ENCODE peak calls at places on chromosomes 12 and 14, in four cellular contexts. R is sigmoid colon, T is left ventricle myocardium inferior, I is Karpas-422. O is an unnamed sample.

GRCh38 chr12:50400104-50400637 is 514 bp upstream of the LARP4 start:
- DNase-seq in R (no peak), T (no peak), I (peak; percentile 82), O (no peak)

GRCh38 chr12:78441737-78442453 is 422.7 kb upstream of the SYT1 start:
- DNase-seq in R (no peak), T (no peak), I (no peak), O (no peak)

GRCh38 chr14:92484132-92484823 is 29.3 kb upstream of the RIN3 start:
- DNase-seq in R (no peak), T (no peak), I (no peak), O (peak; percentile 34)

GRCh38 chr12:127822743-127823433 is 444.1 kb upstream of the TMEM132C start:
- DNase-seq in R (no peak), T (peak; percentile 29), I (no peak), O (no peak)

GRCh38 chr12:48932878-48933277 is 7.6 kb upstream of the FKBP11 start:
- DNase-seq in R (no peak), T (no peak), I (no peak), O (no peak)

GRCh38 chr12:40692617-40693502 is 621 bp downstream of the CNTN1 start:
- DNase-seq in R (peak; percentile 65), T (no peak), I (no peak), O (peak; percentile 55)

GRCh38 chr12:88946377-88946997 is 366.2 kb upstream of the KITLG start:
- DNase-seq in R (no peak), T (no peak), I (no peak), O (no peak)

GRCh38 chr12:14902465-14902864 is 16.8 kb upstream of the MGP start:
- DNase-seq in R (no peak), T (no peak), I (no peak), O (no peak)

GRCh38 chr12:57552692-57553321 is 3.0 kb downstream of the KIF5A start:
- DNase-seq in R (no peak), T (no peak), I (peak; percentile 55), O (no peak)

GRCh38 chr12:123897221-123897620 is 75.4 kb downstream of the CCDC92 start:
- DNase-seq in R (no peak), T (no peak), I (no peak), O (peak; percentile 54)

GRCh38 chr12:8026282-8026637 is 6.3 kb upstream of the FOXJ2 start:
- DNase-seq in R (no peak), T (no peak), I (no peak), O (no peak)

GRCh38 chr12:126967152-126967551 is 1299.8 kb upstream of the TMEM132C start:
- DNase-seq in R (no peak), T (no peak), I (no peak), O (no peak)

GRCh38 chr12:113422030-113422900 is at the start of gene SDSL:
- DNase-seq in R (peak; percentile 80), T (peak; percentile 42), I (peak; percentile 83), O (peak; percentile 87)

GRCh38 chr14:30138517-30138916 is 210.9 kb upstream of the PRKD1 start:
- DNase-seq in R (no peak), T (no peak), I (no peak), O (no peak)

GRCh38 chr12:125431516-125431915 is 366.3 kb downstream of the AACS start:
- DNase-seq in R (no peak), T (no peak), I (no peak), O (no peak)

GRCh38 chr14:100147181-100147631 is 12.2 kb downstream of the DEGS2 start:
- DNase-seq in R (no peak), T (no peak), I (peak; percentile 53), O (no peak)

GRCh38 chr12:22050078-22050477 is 4.1 kb downstream of the CMAS start:
- DNase-seq in R (no peak), T (no peak), I (no peak), O (no peak)

GRCh38 chr12:30450226-30450625 is 245.4 kb downstream of the IPO8 start:
- DNase-seq in R (no peak), T (no peak), I (no peak), O (no peak)

GRCh38 chr14:68843471-68844209 is 50.8 kb upstream of the ZFP36L1 start:
- DNase-seq in R (peak; percentile 93), T (peak; percentile 82), I (peak; percentile 91), O (no peak)

GRCh38 chr12:11565752-11566151 is 83.7 kb upstream of the ETV6 start:
- DNase-seq in R (no peak), T (no peak), I (no peak), O (no peak)

GRCh38 chr12:115468087-115468510 is 784.1 kb upstream of the TBX3 start:
- DNase-seq in R (no peak), T (no peak), I (no peak), O (no peak)

GRCh38 chr14:85853996-85854526 is 324.1 kb downstream of the FLRT2 start:
- DNase-seq in R (no peak), T (no peak), I (no peak), O (no peak)

GRCh38 chr14:24630087-24630871 is 3.7 kb downstream of the GZMB start:
- DNase-seq in R (no peak), T (no peak), I (no peak), O (no peak)

GRCh38 chr12:46218509-46219095 is 50.2 kb downstream of the SLC38A1 start:
- DNase-seq in R (no peak), T (no peak), I (no peak), O (no peak)

GRCh38 chr14:95025218-95025617 is 132.1 kb downstream of the DICER1 start:
- DNase-seq in R (no peak), T (no peak), I (no peak), O (no peak)

GRCh38 chr12:42135264-42135814 is 9.3 kb downstream of the GXYLT1 start:
- DNase-seq in R (no peak), T (no peak), I (no peak), O (no peak)

GRCh38 chr14:29738056-29738455 is 189.6 kb downstream of the PRKD1 start:
- DNase-seq in R (no peak), T (no peak), I (no peak), O (no peak)

GRCh38 chr14:56953884-56954283 is 143.6 kb upstream of the OTX2 start:
- DNase-seq in R (no peak), T (no peak), I (no peak), O (no peak)

DNA sequence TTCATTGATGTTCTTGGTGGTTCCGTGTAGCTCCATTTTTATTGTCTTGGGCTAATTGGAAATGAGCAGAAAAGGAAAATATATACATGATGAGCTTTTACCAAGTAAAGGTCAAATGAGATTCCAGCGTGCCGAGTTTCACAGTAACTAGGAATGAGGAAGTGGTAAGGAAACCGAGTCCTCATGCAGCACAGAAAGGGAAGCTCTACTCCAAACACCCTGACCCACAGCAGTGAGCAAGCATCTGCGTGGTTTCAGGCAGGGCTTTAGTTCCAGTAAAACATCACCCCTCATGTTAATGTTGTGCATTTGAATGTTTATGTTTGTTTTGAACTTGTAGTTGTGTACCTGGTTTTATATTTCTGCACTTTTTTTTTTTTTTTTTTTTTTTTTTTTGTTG is 208.0 kb downstream of the SLC41A2 start:
- DNase-seq in R (no peak), T (no peak), I (no peak), O (no peak)
- H3K4me1 ChIP-seq in R (peaks cover 27% of the 10 kb centered on the region), T (peaks cover 18% of the 10 kb centered on the region), I (no peaks in the 10 kb centered on the region), O (no peaks in the 10 kb centered on the region)

GRCh38 chr12:27852117-27852516 is 72.1 kb upstream of the MANSC4 start:
- DNase-seq in R (no peak), T (no peak), I (no peak), O (no peak)

GRCh38 chr12:27851311-27851710 is 71.3 kb upstream of the MANSC4 start:
- DNase-seq in R (no peak), T (no peak), I (no peak), O (no peak)

GRCh38 chr12:27852742-27853141 is 72.7 kb upstream of the MANSC4 start:
- DNase-seq in R (no peak), T (no peak), I (no peak), O (no peak)
- H3K27me3 ChIP-seq in R (no peaks in the 10 kb centered on the region), T (no peaks in the 10 kb centered on the region), I (no peaks in the 10 kb centered on the region), O (no peaks in the 10 kb centered on the region)

DNA sequence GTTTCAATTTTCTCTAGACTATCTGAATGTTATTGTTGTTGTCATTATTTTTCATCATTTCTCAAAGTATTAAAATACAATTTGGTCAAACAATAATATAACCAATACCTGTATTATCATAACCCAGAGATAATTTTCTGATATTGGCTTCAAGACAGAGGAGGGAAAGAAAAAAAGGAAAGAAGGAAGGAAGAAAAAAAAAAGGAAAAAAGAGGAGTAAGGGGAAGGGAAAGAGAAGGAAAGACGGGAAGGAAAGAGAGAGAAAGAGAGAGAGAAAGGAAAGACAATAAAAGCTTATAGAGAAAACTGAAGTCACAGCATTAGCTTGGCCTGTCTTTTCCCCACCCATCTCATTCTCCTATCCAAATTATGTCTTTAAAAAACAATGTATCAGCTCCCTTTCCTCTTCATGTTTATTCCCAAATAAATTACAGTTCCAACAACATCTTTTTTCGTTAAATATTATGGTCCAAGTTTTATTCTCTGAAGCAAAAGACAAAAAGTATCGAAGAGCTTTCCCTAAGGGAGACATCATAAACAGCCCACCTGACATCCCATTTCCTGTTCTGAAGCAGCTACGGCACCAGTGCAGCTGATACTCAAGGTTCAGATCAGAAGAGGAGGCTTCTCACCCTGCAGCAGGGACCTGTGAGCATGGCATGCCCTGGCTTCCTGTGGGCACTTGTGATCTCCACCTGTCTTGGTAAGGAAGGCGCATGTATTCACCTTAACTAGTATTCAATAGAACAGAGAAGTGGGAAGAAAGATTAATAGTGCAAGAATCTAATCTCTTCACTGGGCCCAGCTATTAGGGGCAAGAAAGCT is 308.3 kb downstream of the DAD1 start:
- DNase-seq in R (no peak), T (no peak), I (peak; percentile 55), O (no peak)
- H3K4me3 ChIP-seq in R (no peak overlapping the region), T (no peak overlapping the region), I (peak overlapping the region; percentile 10), O (no peak overlapping the region)

DNA sequence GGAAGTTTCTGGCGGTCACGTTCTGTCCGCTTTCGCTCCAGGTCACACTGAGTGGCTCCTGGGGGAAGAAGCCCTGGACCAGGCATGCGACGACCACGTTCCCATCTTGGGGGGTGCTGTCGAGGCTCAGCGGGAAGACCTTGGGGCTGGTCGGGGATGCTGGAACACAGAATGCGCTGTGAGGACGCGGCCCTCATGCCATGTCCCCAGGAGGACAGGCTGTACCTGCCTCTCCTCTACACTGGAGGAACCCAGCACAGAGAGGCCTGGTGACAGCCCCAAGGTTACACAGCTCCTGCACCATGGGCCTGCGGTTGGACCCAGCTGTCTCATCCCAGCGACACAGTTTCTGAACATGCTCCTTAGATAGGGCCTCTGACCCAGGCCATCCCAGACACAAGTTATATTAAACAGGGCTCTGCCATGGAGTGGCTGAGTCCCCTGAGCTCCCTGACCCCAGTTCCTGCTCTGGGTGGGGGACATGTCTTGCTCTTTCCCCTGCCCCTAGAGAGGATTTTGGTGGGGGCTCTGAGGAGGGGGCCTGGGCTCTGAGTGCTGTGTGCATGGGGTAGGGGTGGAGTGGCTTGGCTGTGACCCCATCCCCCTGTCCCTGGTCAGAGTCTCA is 62.0 kb downstream of the TMEM121 start:
- DNase-seq in R (no peak), T (no peak), I (peak; percentile 38), O (peak; percentile 54)
- H3K4me1 ChIP-seq in R (no peaks in the 10 kb centered on the region), T (no peaks in the 10 kb centered on the region), I (peaks cover 15% of the 10 kb centered on the region), O (no peaks in the 10 kb centered on the region)